ENCODE peak calls at places on chromosomes 12 and 14, in seven cellular contexts. One of them, this sample, is unnamed.

GRCh38 chr12:8590842-8591545 is 21.7 kb downstream of the AICDA start:
- DNase-seq in ecto neural progenitor cell: no peak
- DNase-seq in naive thymus-derived CD8-positive, alpha-beta T cell: no peak
- DNase-seq in stimulated activated CD4-positive, alpha-beta T cell treated with anti-CD3 and anti-CD28 coated beads, Interleukin-2, amount 100 ng/mL, for 24 hours: no peak
- DNase-seq in RPMI7951: no peak
- DNase-seq in stomach: no peak
- DNase-seq in activated effector memory CD4-positive, alpha-beta T cell treated with Interleukin-2 at 50 U/mL for 16 hours: no peak
- DNase-seq in this sample: no peak

GRCh38 chr14:51487848-51488247 is 163.9 kb upstream of the FRMD6 start:
- DNase-seq in ecto neural progenitor cell: no peak
- DNase-seq in naive thymus-derived CD8-positive, alpha-beta T cell: no peak
- DNase-seq in stimulated activated CD4-positive, alpha-beta T cell treated with anti-CD3 and anti-CD28 coated beads, Interleukin-2, amount 100 ng/mL, for 24 hours: no peak
- DNase-seq in RPMI7951: no peak
- DNase-seq in stomach: no peak
- DNase-seq in activated effector memory CD4-positive, alpha-beta T cell treated with Interleukin-2 at 50 U/mL for 16 hours: no peak
- DNase-seq in this sample: no peak

GRCh38 chr14:69316449-69317391 is 56.8 kb downstream of the GALNT16 start:
- DNase-seq in ecto neural progenitor cell: peak
- DNase-seq in naive thymus-derived CD8-positive, alpha-beta T cell: no peak
- DNase-seq in stimulated activated CD4-positive, alpha-beta T cell treated with anti-CD3 and anti-CD28 coated beads, Interleukin-2, amount 100 ng/mL, for 24 hours: no peak
- DNase-seq in RPMI7951: peak
- DNase-seq in stomach: no peak
- DNase-seq in activated effector memory CD4-positive, alpha-beta T cell treated with Interleukin-2 at 50 U/mL for 16 hours: no peak
- DNase-seq in this sample: no peak

GRCh38 chr12:71440393-71441349 is 1.1 kb downstream of the LGR5 start:
- DNase-seq in ecto neural progenitor cell: peak
- DNase-seq in naive thymus-derived CD8-positive, alpha-beta T cell: no peak
- DNase-seq in stimulated activated CD4-positive, alpha-beta T cell treated with anti-CD3 and anti-CD28 coated beads, Interleukin-2, amount 100 ng/mL, for 24 hours: peak
- DNase-seq in RPMI7951: no peak
- DNase-seq in stomach: peak
- DNase-seq in activated effector memory CD4-positive, alpha-beta T cell treated with Interleukin-2 at 50 U/mL for 16 hours: no peak
- DNase-seq in this sample: no peak

GRCh38 chr12:123024819-123025391 is 44.4 kb downstream of the ARL6IP4 start:
- DNase-seq in ecto neural progenitor cell: no peak
- DNase-seq in naive thymus-derived CD8-positive, alpha-beta T cell: no peak
- DNase-seq in stimulated activated CD4-positive, alpha-beta T cell treated with anti-CD3 and anti-CD28 coated beads, Interleukin-2, amount 100 ng/mL, for 24 hours: peak
- DNase-seq in RPMI7951: peak
- DNase-seq in stomach: no peak
- DNase-seq in activated effector memory CD4-positive, alpha-beta T cell treated with Interleukin-2 at 50 U/mL for 16 hours: no peak
- DNase-seq in this sample: no peak

GRCh38 chr14:100129161-100129589 is 30.3 kb downstream of the DEGS2 start:
- DNase-seq in ecto neural progenitor cell: no peak
- DNase-seq in naive thymus-derived CD8-positive, alpha-beta T cell: no peak
- DNase-seq in stimulated activated CD4-positive, alpha-beta T cell treated with anti-CD3 and anti-CD28 coated beads, Interleukin-2, amount 100 ng/mL, for 24 hours: no peak
- DNase-seq in RPMI7951: no peak
- DNase-seq in stomach: no peak
- DNase-seq in activated effector memory CD4-positive, alpha-beta T cell treated with Interleukin-2 at 50 U/mL for 16 hours: no peak
- DNase-seq in this sample: no peak

GRCh38 chr14:89365071-89365801 is 51.8 kb downstream of the FOXN3 start:
- DNase-seq in ecto neural progenitor cell: no peak
- DNase-seq in naive thymus-derived CD8-positive, alpha-beta T cell: peak
- DNase-seq in stimulated activated CD4-positive, alpha-beta T cell treated with anti-CD3 and anti-CD28 coated beads, Interleukin-2, amount 100 ng/mL, for 24 hours: peak
- DNase-seq in RPMI7951: no peak
- DNase-seq in stomach: peak
- DNase-seq in activated effector memory CD4-positive, alpha-beta T cell treated with Interleukin-2 at 50 U/mL for 16 hours: peak
- DNase-seq in this sample: peak

GRCh38 chr12:25482637-25483036 is 70.4 kb downstream of the LMNTD1 start:
- DNase-seq in ecto neural progenitor cell: no peak
- DNase-seq in naive thymus-derived CD8-positive, alpha-beta T cell: no peak
- DNase-seq in stimulated activated CD4-positive, alpha-beta T cell treated with anti-CD3 and anti-CD28 coated beads, Interleukin-2, amount 100 ng/mL, for 24 hours: no peak
- DNase-seq in RPMI7951: no peak
- DNase-seq in stomach: no peak
- DNase-seq in activated effector memory CD4-positive, alpha-beta T cell treated with Interleukin-2 at 50 U/mL for 16 hours: no peak
- DNase-seq in this sample: no peak

GRCh38 chr12:16913832-16914490 is 308.0 kb upstream of the LMO3 start:
- DNase-seq in ecto neural progenitor cell: no peak
- DNase-seq in naive thymus-derived CD8-positive, alpha-beta T cell: no peak
- DNase-seq in stimulated activated CD4-positive, alpha-beta T cell treated with anti-CD3 and anti-CD28 coated beads, Interleukin-2, amount 100 ng/mL, for 24 hours: no peak
- DNase-seq in RPMI7951: no peak
- DNase-seq in stomach: no peak
- DNase-seq in activated effector memory CD4-positive, alpha-beta T cell treated with Interleukin-2 at 50 U/mL for 16 hours: no peak
- DNase-seq in this sample: no peak

GRCh38 chr14:61525293-61526011 is 169.9 kb upstream of the HIF1A start:
- DNase-seq in ecto neural progenitor cell: no peak
- DNase-seq in naive thymus-derived CD8-positive, alpha-beta T cell: no peak
- DNase-seq in stimulated activated CD4-positive, alpha-beta T cell treated with anti-CD3 and anti-CD28 coated beads, Interleukin-2, amount 100 ng/mL, for 24 hours: peak
- DNase-seq in RPMI7951: peak
- DNase-seq in stomach: peak
- DNase-seq in activated effector memory CD4-positive, alpha-beta T cell treated with Interleukin-2 at 50 U/mL for 16 hours: peak
- DNase-seq in this sample: no peak

GRCh38 chr12:14059538-14059937 is 78.1 kb upstream of the GRIN2B start:
- DNase-seq in ecto neural progenitor cell: no peak
- DNase-seq in naive thymus-derived CD8-positive, alpha-beta T cell: no peak
- DNase-seq in stimulated activated CD4-positive, alpha-beta T cell treated with anti-CD3 and anti-CD28 coated beads, Interleukin-2, amount 100 ng/mL, for 24 hours: no peak
- DNase-seq in RPMI7951: no peak
- DNase-seq in stomach: no peak
- DNase-seq in activated effector memory CD4-positive, alpha-beta T cell treated with Interleukin-2 at 50 U/mL for 16 hours: no peak
- DNase-seq in this sample: no peak

GRCh38 chr12:62396750-62397149 is 69.9 kb upstream of the MON2 start:
- DNase-seq in ecto neural progenitor cell: no peak
- DNase-seq in naive thymus-derived CD8-positive, alpha-beta T cell: no peak
- DNase-seq in stimulated activated CD4-positive, alpha-beta T cell treated with anti-CD3 and anti-CD28 coated beads, Interleukin-2, amount 100 ng/mL, for 24 hours: no peak
- DNase-seq in RPMI7951: no peak
- DNase-seq in stomach: no peak
- DNase-seq in activated effector memory CD4-positive, alpha-beta T cell treated with Interleukin-2 at 50 U/mL for 16 hours: no peak
- DNase-seq in this sample: no peak

GRCh38 chr14:101853455-101854018 is 92.0 kb downstream of the PPP2R5C start:
- DNase-seq in ecto neural progenitor cell: no peak
- DNase-seq in naive thymus-derived CD8-positive, alpha-beta T cell: no peak
- DNase-seq in stimulated activated CD4-positive, alpha-beta T cell treated with anti-CD3 and anti-CD28 coated beads, Interleukin-2, amount 100 ng/mL, for 24 hours: no peak
- DNase-seq in RPMI7951: no peak
- DNase-seq in stomach: no peak
- DNase-seq in activated effector memory CD4-positive, alpha-beta T cell treated with Interleukin-2 at 50 U/mL for 16 hours: no peak
- DNase-seq in this sample: no peak

GRCh38 chr12:7638764-7639570 is 26.7 kb downstream of the APOBEC1 start:
- DNase-seq in ecto neural progenitor cell: peak
- DNase-seq in naive thymus-derived CD8-positive, alpha-beta T cell: peak
- DNase-seq in stimulated activated CD4-positive, alpha-beta T cell treated with anti-CD3 and anti-CD28 coated beads, Interleukin-2, amount 100 ng/mL, for 24 hours: peak
- DNase-seq in RPMI7951: peak
- DNase-seq in stomach: peak
- DNase-seq in activated effector memory CD4-positive, alpha-beta T cell treated with Interleukin-2 at 50 U/mL for 16 hours: peak
- DNase-seq in this sample: peak

GRCh38 chr14:53670701-53671100 is 285.9 kb downstream of the BMP4 start:
- DNase-seq in ecto neural progenitor cell: no peak
- DNase-seq in naive thymus-derived CD8-positive, alpha-beta T cell: no peak
- DNase-seq in stimulated activated CD4-positive, alpha-beta T cell treated with anti-CD3 and anti-CD28 coated beads, Interleukin-2, amount 100 ng/mL, for 24 hours: no peak
- DNase-seq in RPMI7951: peak
- DNase-seq in stomach: no peak
- DNase-seq in activated effector memory CD4-positive, alpha-beta T cell treated with Interleukin-2 at 50 U/mL for 16 hours: no peak
- DNase-seq in this sample: no peak

GRCh38 chr12:110543252-110543959 is 39.7 kb downstream of the PPTC7 start:
- DNase-seq in ecto neural progenitor cell: no peak
- DNase-seq in naive thymus-derived CD8-positive, alpha-beta T cell: no peak
- DNase-seq in stimulated activated CD4-positive, alpha-beta T cell treated with anti-CD3 and anti-CD28 coated beads, Interleukin-2, amount 100 ng/mL, for 24 hours: no peak
- DNase-seq in RPMI7951: peak
- DNase-seq in stomach: peak
- DNase-seq in activated effector memory CD4-positive, alpha-beta T cell treated with Interleukin-2 at 50 U/mL for 16 hours: no peak
- DNase-seq in this sample: no peak

GRCh38 chr12:120790114-120790513 is 64.5 kb downstream of the ACADS start:
- DNase-seq in ecto neural progenitor cell: no peak
- DNase-seq in naive thymus-derived CD8-positive, alpha-beta T cell: no peak
- DNase-seq in stimulated activated CD4-positive, alpha-beta T cell treated with anti-CD3 and anti-CD28 coated beads, Interleukin-2, amount 100 ng/mL, for 24 hours: no peak
- DNase-seq in RPMI7951: no peak
- DNase-seq in stomach: no peak
- DNase-seq in activated effector memory CD4-positive, alpha-beta T cell treated with Interleukin-2 at 50 U/mL for 16 hours: no peak
- DNase-seq in this sample: no peak

GRCh38 chr12:52798003-52798670 is 2.2 kb upstream of the KRT3 start:
- DNase-seq in ecto neural progenitor cell: no peak
- DNase-seq in naive thymus-derived CD8-positive, alpha-beta T cell: no peak
- DNase-seq in stimulated activated CD4-positive, alpha-beta T cell treated with anti-CD3 and anti-CD28 coated beads, Interleukin-2, amount 100 ng/mL, for 24 hours: no peak
- DNase-seq in RPMI7951: peak
- DNase-seq in stomach: no peak
- DNase-seq in activated effector memory CD4-positive, alpha-beta T cell treated with Interleukin-2 at 50 U/mL for 16 hours: no peak
- DNase-seq in this sample: no peak

GRCh38 chr12:21828111-21828775 is 53.7 kb upstream of the KCNJ8 start:
- DNase-seq in ecto neural progenitor cell: no peak
- DNase-seq in naive thymus-derived CD8-positive, alpha-beta T cell: no peak
- DNase-seq in stimulated activated CD4-positive, alpha-beta T cell treated with anti-CD3 and anti-CD28 coated beads, Interleukin-2, amount 100 ng/mL, for 24 hours: no peak
- DNase-seq in RPMI7951: no peak
- DNase-seq in stomach: no peak
- DNase-seq in activated effector memory CD4-positive, alpha-beta T cell treated with Interleukin-2 at 50 U/mL for 16 hours: no peak
- DNase-seq in this sample: no peak

GRCh38 chr12:123543541-123543940 is 10.0 kb upstream of the RILPL1 start:
- DNase-seq in ecto neural progenitor cell: no peak
- DNase-seq in naive thymus-derived CD8-positive, alpha-beta T cell: no peak
- DNase-seq in stimulated activated CD4-positive, alpha-beta T cell treated with anti-CD3 and anti-CD28 coated beads, Interleukin-2, amount 100 ng/mL, for 24 hours: no peak
- DNase-seq in RPMI7951: no peak
- DNase-seq in stomach: no peak
- DNase-seq in activated effector memory CD4-positive, alpha-beta T cell treated with Interleukin-2 at 50 U/mL for 16 hours: no peak
- DNase-seq in this sample: no peak

GRCh38 chr12:25976289-25976688 is 17.8 kb downstream of the RASSF8 start:
- DNase-seq in ecto neural progenitor cell: no peak
- DNase-seq in naive thymus-derived CD8-positive, alpha-beta T cell: no peak
- DNase-seq in stimulated activated CD4-positive, alpha-beta T cell treated with anti-CD3 and anti-CD28 coated beads, Interleukin-2, amount 100 ng/mL, for 24 hours: no peak
- DNase-seq in RPMI7951: peak
- DNase-seq in stomach: no peak
- DNase-seq in activated effector memory CD4-positive, alpha-beta T cell treated with Interleukin-2 at 50 U/mL for 16 hours: no peak
- DNase-seq in this sample: no peak

GRCh38 chr14:69901113-69901951 is 22.1 kb downstream of the SMOC1 start:
- DNase-seq in ecto neural progenitor cell: no peak
- DNase-seq in naive thymus-derived CD8-positive, alpha-beta T cell: no peak
- DNase-seq in stimulated activated CD4-positive, alpha-beta T cell treated with anti-CD3 and anti-CD28 coated beads, Interleukin-2, amount 100 ng/mL, for 24 hours: no peak
- DNase-seq in RPMI7951: no peak
- DNase-seq in stomach: no peak
- DNase-seq in activated effector memory CD4-positive, alpha-beta T cell treated with Interleukin-2 at 50 U/mL for 16 hours: no peak
- DNase-seq in this sample: no peak